ENCODE peak calls at places on chromosomes 3 and 15, in ten cellular contexts. M is left ventricle myocardium inferior, I is MM.1S, F is GM10248, C is cardiac muscle cell, E is psoas muscle, Z is choroid plexus epithelial cell, P is activated B cell treated with CpG ODN at 0.5 μM for 24 hours, G is HFFc6, K is adrenal gland. Y is an unnamed sample.

GRCh38 chr3:157030712-157031111 is 129.2 kb downstream of the CCNL1 start:
- DNase-seq in F (no peak), Z (no peak), C (peak), I (no peak), K (no peak), P (no peak), M (no peak), E (no peak), G (no peak), Y (no peak)

GRCh38 chr3:192514754-192515660 is 212.3 kb downstream of the FGF12 start:
- DNase-seq in K (no peak), Z (no peak), E (peak), P (peak), M (no peak), I (peak), C (peak), F (no peak), G (no peak), Y (no peak)

GRCh38 chr15:31116423-31117030 is 15.0 kb upstream of the TRPM1 start:
- DNase-seq in F (no peak), Z (no peak), M (no peak), C (no peak), K (no peak), G (no peak), E (no peak), P (no peak), I (no peak), Y (no peak)

GRCh38 chr15:39509941-39510845 is 70.7 kb upstream of the THBS1 start:
- DNase-seq in P (no peak), Z (no peak), M (peak), K (no peak), C (no peak), F (no peak), I (no peak), E (peak), G (no peak), Y (no peak)

GRCh38 chr3:146780251-146780650 is 175.1 kb upstream of the PLSCR5 start:
- DNase-seq in I (no peak), E (no peak), P (no peak), G (no peak), K (no peak), F (no peak), M (no peak), C (no peak), Z (peak), Y (no peak)

GRCh38 chr3:141266797-141267555 is 35.4 kb downstream of the PXYLP1 start:
- DNase-seq in K (no peak), E (no peak), I (peak), Z (no peak), G (no peak), C (no peak), M (no peak), P (no peak), F (peak), Y (no peak)

GRCh38 chr3:164460851-164461250 is 617.4 kb downstream of the SI start:
- DNase-seq in G (no peak), Z (peak), M (no peak), K (no peak), I (peak), P (no peak), C (no peak), F (no peak), E (no peak), Y (no peak)

GRCh38 chr15:40002295-40002694 is 36.7 kb downstream of the SRP14 start:
- DNase-seq in F (no peak), I (no peak), C (peak), M (no peak), E (no peak), G (no peak), Z (peak), K (no peak), P (no peak), Y (no peak)

GRCh38 chr3:53156368-53156834 is 4.6 kb upstream of the PRKCD start:
- DNase-seq in G (no peak), E (no peak), M (no peak), C (no peak), I (no peak), F (no peak), K (peak), Z (no peak), P (no peak), Y (no peak)

GRCh38 chr15:74599156-74599555 is 16.5 kb upstream of the CLK3 start:
- DNase-seq in C (no peak), I (no peak), F (no peak), G (no peak), Z (no peak), M (no peak), P (no peak), E (peak), K (peak), Y (no peak)

GRCh38 chr15:96421211-96421610 is 90.7 kb downstream of the NR2F2 start:
- DNase-seq in K (no peak), C (no peak), M (no peak), G (peak), Z (peak), F (no peak), I (peak), E (no peak), P (no peak), Y (no peak)

GRCh38 chr3:73723596-73723995 is 98.9 kb upstream of the PDZRN3 start:
- DNase-seq in F (no peak), M (no peak), E (no peak), K (no peak), Z (no peak), P (no peak), I (no peak), G (no peak), C (no peak), Y (no peak)

GRCh38 chr3:105836533-105836932 is 32.3 kb downstream of the CBLB start:
- DNase-seq in K (no peak), P (no peak), M (no peak), I (no peak), G (peak), C (peak), E (no peak), F (peak), Z (peak), Y (no peak)

GRCh38 chr15:42143356-42143755 is 13.1 kb downstream of the PLA2G4F start:
- DNase-seq in I (no peak), E (no peak), Z (no peak), P (no peak), C (no peak), F (no peak), M (no peak), K (no peak), G (no peak), Y (no peak)

GRCh38 chr3:45964139-45964538 is 20.9 kb downstream of the CXCR6 start:
- DNase-seq in G (no peak), F (peak), C (no peak), E (no peak), P (no peak), K (no peak), Z (no peak), I (no peak), M (no peak), Y (no peak)

GRCh38 chr3:129794319-129795201 is 99.0 kb downstream of the TMCC1 start:
- DNase-seq in M (peak), F (peak), C (peak), G (no peak), I (no peak), E (peak), Z (peak), K (peak), P (no peak), Y (peak)

GRCh38 chr15:76935620-76936019 is 4.1 kb downstream of the RCN2 start:
- DNase-seq in G (no peak), E (no peak), F (peak), P (no peak), M (no peak), Z (no peak), C (no peak), I (no peak), K (no peak), Y (no peak)

GRCh38 chr15:40029979-40030893 is 8.7 kb downstream of the SRP14 start:
- DNase-seq in I (peak), E (no peak), K (no peak), M (no peak), G (no peak), F (no peak), P (no peak), C (no peak), Z (peak), Y (no peak)

GRCh38 chr3:142608615-142609014 is 12.4 kb downstream of the PLS1 start:
- DNase-seq in K (no peak), I (no peak), M (no peak), F (no peak), Z (no peak), G (no peak), E (no peak), C (no peak), P (no peak), Y (no peak)

GRCh38 chr3:155949464-155950217 is 79.2 kb downstream of the GMPS start:
- DNase-seq in K (no peak), G (no peak), M (no peak), P (no peak), Z (no peak), I (no peak), F (no peak), E (no peak), C (no peak), Y (no peak)

GRCh38 chr15:100095896-100096600 is 245.7 kb downstream of the ADAMTS17 start:
- DNase-seq in I (no peak), P (no peak), K (no peak), M (no peak), G (no peak), C (no peak), F (no peak), E (no peak), Z (no peak), Y (no peak)

GRCh38 chr3:27591321-27591711 is 107.1 kb upstream of the SLC4A7 start:
- DNase-seq in Z (no peak), M (no peak), E (no peak), P (no peak), K (no peak), G (no peak), C (peak), F (no peak), I (no peak), Y (no peak)

GRCh38 chr3:150299221-150299620 is 108.9 kb upstream of the TSC22D2 start:
- DNase-seq in C (peak), P (no peak), M (no peak), G (no peak), K (no peak), I (no peak), E (no peak), F (no peak), Z (peak), Y (no peak)

GRCh38 chr3:141412936-141413354 is 44.6 kb downstream of the ZBTB38 start:
- DNase-seq in K (peak), G (peak), P (no peak), C (peak), Z (peak), I (peak), E (peak), F (no peak), M (peak), Y (no peak)

GRCh38 chr3:41346698-41347097 is 147.4 kb downstream of the CTNNB1 start:
- DNase-seq in G (peak), Z (no peak), C (no peak), E (no peak), P (no peak), M (no peak), F (no peak), I (no peak), K (no peak), Y (no peak)

GRCh38 chr15:72173401-72173800 is 24.2 kb downstream of the GRAMD2A start:
- DNase-seq in G (no peak), K (no peak), F (no peak), C (no peak), M (no peak), Z (no peak), E (no peak), P (no peak), I (no peak), Y (no peak)

GRCh38 chr3:104044002-104044401 is 1322.7 kb upstream of the ALCAM start:
- DNase-seq in M (no peak), P (no peak), C (no peak), G (no peak), F (no peak), I (no peak), Z (peak), E (no peak), K (no peak), Y (no peak)

GRCh38 chr15:72222433-72222832 is 8.6 kb downstream of the PKM start:
- DNase-seq in K (peak), M (peak), Z (no peak), E (peak), I (no peak), G (no peak), C (no peak), F (no peak), P (no peak), Y (peak)

GRCh38 chr3:45607790-45608189 is 13.2 kb downstream of the LIMD1 start:
- DNase-seq in G (peak), P (no peak), Z (no peak), E (no peak), I (no peak), C (peak), F (no peak), K (no peak), M (peak), Y (no peak)

GRCh38 chr3:30347679-30348216 is 258.7 kb upstream of the TGFBR2 start:
- DNase-seq in E (no peak), P (no peak), K (no peak), M (no peak), C (peak), G (peak), I (no peak), F (no peak), Z (peak), Y (no peak)

GRCh38 chr3:12964713-12965612 is 108.3 kb downstream of the IQSEC1 start:
- DNase-seq in Z (no peak), K (no peak), G (no peak), I (no peak), E (peak), C (no peak), M (no peak), F (no peak), P (no peak), Y (no peak)

GRCh38 chr3:172846706-172847105 is 96.2 kb downstream of the ECT2 start:
- DNase-seq in P (no peak), E (no peak), K (no peak), C (peak), M (no peak), F (no peak), Z (peak), G (no peak), I (no peak), Y (no peak)

GRCh38 chr15:44034933-44035624 is 160.0 kb downstream of the FRMD5 start:
- DNase-seq in C (peak), I (peak), E (no peak), Z (peak), F (no peak), G (peak), K (peak), P (no peak), M (no peak), Y (no peak)

GRCh38 chr3:116340680-116341216 is 104.5 kb downstream of the LSAMP start:
- DNase-seq in Z (no peak), F (no peak), K (no peak), M (no peak), C (peak), E (no peak), I (no peak), G (no peak), P (no peak), Y (no peak)

GRCh38 chr3:159266779-159267178 is 464.9 kb downstream of the MFSD1 start:
- DNase-seq in G (peak), M (no peak), C (peak), E (no peak), F (no peak), K (no peak), P (no peak), Z (peak), I (peak), Y (no peak)

GRCh38 chr15:51718199-51718598 is 19.3 kb downstream of the LYSMD2 start:
- DNase-seq in G (no peak), K (no peak), Z (no peak), F (no peak), C (no peak), P (no peak), I (no peak), M (no peak), E (no peak), Y (no peak)

GRCh38 chr3:160409812-160410610 is 10.6 kb downstream of the SMC4 start:
- DNase-seq in Z (peak), F (no peak), G (no peak), P (no peak), M (no peak), C (peak), E (no peak), I (no peak), K (no peak), Y (no peak)

DNA sequence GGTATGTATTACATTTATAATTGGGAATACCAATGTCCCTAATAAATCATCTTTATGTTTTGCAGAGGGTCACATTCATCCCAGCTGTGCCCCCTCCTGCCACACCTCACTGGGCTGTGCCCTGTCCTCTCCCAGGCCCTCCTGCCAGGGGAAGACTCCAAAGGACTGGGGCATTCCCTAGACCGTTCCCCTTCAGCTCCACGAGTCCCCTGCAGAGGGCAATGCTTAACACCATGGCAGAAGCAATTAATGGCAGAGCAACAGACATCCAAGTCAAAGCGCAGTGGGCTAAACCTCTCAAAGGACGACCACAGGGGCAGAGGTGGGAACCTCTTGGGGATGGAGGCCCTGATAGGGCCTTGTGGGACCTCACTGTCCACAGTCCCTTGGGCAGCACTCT is 71.3 kb upstream of the SEC13 start:
- DNase-seq in M (no peak), Z (peak), C (no peak), K (no peak), I (no peak), E (no peak), G (no peak), P (no peak), F (no peak), Y (no peak)
- TF ChIP-seq CTCF in M (no peak), Z (peak), C (peak), K (no peak), I (peak), E (no peak), G (peak), P (no peak), F (no peak), Y (no peak)

GRCh38 chr15:88342666-88343065 is 86.1 kb upstream of the NTRK3 start:
- DNase-seq in M (no peak), F (no peak), I (no peak), C (no peak), Z (no peak), K (no peak), G (peak), E (no peak), P (no peak), Y (no peak)

GRCh38 chr15:88335074-88335473 is 78.5 kb upstream of the NTRK3 start:
- DNase-seq in Z (no peak), K (no peak), C (no peak), E (no peak), G (no peak), M (no peak), F (no peak), I (no peak), P (no peak), Y (no peak)

GRCh38 chr15:88334436-88334835 is 77.9 kb upstream of the NTRK3 start:
- DNase-seq in F (no peak), Z (no peak), I (no peak), G (peak), M (no peak), K (no peak), C (no peak), E (no peak), P (no peak), Y (no peak)

GRCh38 chr15:88341653-88342052 is 85.1 kb upstream of the NTRK3 start:
- DNase-seq in K (no peak), Z (no peak), G (no peak), P (no peak), C (no peak), F (no peak), E (no peak), I (no peak), M (no peak), Y (no peak)

DNA sequence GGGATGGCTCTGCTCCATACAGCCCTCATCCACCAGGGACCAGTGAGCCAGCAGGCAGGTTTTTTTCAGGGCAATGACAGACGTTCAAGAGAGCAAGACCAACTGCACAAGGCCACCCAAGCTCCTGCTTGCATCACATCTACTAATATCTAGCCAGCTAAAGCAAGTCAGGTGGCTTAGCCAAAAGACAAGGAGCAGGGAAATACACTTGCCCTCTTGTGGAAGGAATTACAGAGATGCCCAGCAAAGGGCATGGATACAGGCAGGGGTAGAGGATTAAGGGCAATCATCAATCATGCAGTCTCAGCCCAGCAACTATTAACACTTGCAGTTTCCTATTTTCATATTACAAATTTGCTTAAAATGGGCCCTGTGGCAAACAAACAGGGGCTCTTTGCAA is 81.5 kb upstream of the NTRK3 start:
- DNase-seq in C (no peak), Z (no peak), E (no peak), I (no peak), K (no peak), F (no peak), P (no peak), G (no peak), M (no peak), Y (no peak)
- TF ChIP-seq CTCF in C (no peak), Z (no peak), E (no peak), I (no peak), K (no peak), F (no peak), P (no peak), G (peak), M (peak), Y (no peak)

DNA sequence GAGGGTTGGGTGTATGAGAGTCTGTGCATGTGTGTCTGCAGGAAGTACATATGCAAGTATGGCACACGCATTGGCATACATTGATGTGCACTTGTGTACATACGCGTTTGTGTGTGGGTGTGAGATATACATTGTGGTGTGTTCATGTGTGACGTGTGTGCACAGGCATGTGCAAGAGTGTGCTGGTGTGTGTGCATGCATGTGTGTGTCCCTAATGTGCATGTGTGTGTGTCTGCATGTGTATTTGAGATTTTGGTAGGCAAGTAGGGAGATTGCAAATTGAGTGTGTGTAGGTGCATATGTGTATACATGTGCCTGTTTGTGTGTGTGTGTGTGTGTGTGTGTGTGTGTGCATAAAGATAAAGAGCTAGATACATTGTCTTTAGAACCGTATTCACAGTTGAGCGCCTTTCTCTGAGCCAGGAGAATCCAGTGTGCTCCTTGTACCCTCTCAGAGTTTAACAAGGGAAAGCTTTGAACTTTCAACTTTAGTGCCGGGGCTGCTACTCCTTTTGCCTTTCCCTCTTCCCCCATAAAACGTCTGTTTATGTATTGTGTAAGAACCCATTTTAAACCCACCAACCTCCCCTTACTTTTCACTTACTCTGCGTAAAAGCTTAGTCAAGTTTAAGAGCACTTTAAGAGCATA is 152.4 kb upstream of the CHL1 start:
- DNase-seq in C (no peak), I (no peak), E (no peak), Z (no peak), P (no peak), G (no peak), K (no peak), M (no peak), F (no peak), Y (no peak)
- TF ChIP-seq CTCF in C (no peak), I (no peak), E (no peak), Z (no peak), P (no peak), G (no peak), K (no peak), M (no peak), F (no peak), Y (no peak)

DNA sequence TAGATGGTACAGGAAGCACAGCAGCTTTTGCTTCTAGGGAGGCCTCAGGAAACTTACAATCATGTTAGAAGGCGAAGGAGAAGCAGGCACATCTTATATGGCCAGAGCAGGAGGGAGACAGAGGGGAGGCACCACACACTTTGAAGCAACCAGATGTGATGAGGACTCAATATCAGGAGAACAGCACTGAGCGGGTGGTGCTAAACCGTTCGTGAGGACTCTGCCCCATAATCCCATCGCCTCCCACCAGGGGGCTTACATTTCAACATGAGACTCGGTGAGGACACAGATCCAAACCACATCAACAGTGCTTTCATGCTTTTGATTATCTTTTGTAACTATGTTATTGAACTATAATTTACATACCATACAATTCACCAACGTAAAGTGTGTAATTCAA is 7.6 kb upstream of the TMEM44 start:
- DNase-seq in C (peak), I (no peak), F (no peak), G (no peak), K (no peak), E (no peak), Z (peak), M (no peak), P (no peak), Y (no peak)
- TF ChIP-seq CTCF in C (peak), I (peak), F (no peak), G (peak), K (no peak), E (peak), Z (peak), M (no peak), P (no peak), Y (peak)

GRCh38 chr3:36697397-36698001 is 66.9 kb downstream of the DCLK3 start:
- DNase-seq in Z (peak), C (no peak), P (no peak), F (no peak), K (no peak), I (no peak), M (no peak), G (no peak), E (no peak), Y (no peak)
- TF ChIP-seq CTCF in Z (peak), C (no peak), P (no peak), F (no peak), K (peak), I (no peak), M (no peak), G (no peak), E (no peak), Y (no peak)

Y was measured in CD14-positive monocyte.